ENCODE peak calls at places on chromosomes 11 and 22, in seven cellular contexts. Z, L, Q, R, D, Y and K are unnamed samples.

GRCh38 chr11:22703040-22703439 is 36.6 kb downstream of the GAS2 start:
- DNase-seq in Y (no peak), Q (no peak), R (no peak), D (no peak), L (peak; percentile 88), Z (peak; percentile 76), K (peak; percentile 36)

GRCh38 chr11:94120946-94121345 is 7.7 kb upstream of the PANX1 start:
- DNase-seq in Z (peak; percentile 96), Q (no peak), Y (no peak), L (peak; percentile 90), D (no peak), R (no peak), K (no peak)

GRCh38 chr11:101686514-101686913 is 102.7 kb upstream of the TRPC6 start:
- DNase-seq in L (peak; percentile 90), D (no peak), Y (no peak), Q (no peak), R (no peak), Z (peak; percentile 98), K (no peak)

GRCh38 chr11:32829680-32830412 is at the start of gene PRRG4:
- DNase-seq in R (peak; percentile 41), D (peak; percentile 94), Y (peak; percentile 87), L (peak; percentile 53), Z (peak; percentile 81), Q (no peak), K (peak; percentile 84)

GRCh38 chr11:83819936-83820549 is 533.9 kb upstream of the CCDC90B start:
- DNase-seq in L (peak; percentile 62), D (no peak), Y (no peak), R (no peak), Z (peak; percentile 80), Q (no peak), K (no peak)

GRCh38 chr11:68750197-68750987 is 928 bp downstream of the TESMIN start:
- DNase-seq in Q (peak; percentile 68), Y (peak; percentile 85), R (no peak), Z (no peak), D (peak; percentile 86), L (no peak), K (no peak)

GRCh38 chr11:6437993-6438392 is 2.8 kb downstream of the HPX start:
- DNase-seq in Q (no peak), R (no peak), Z (no peak), L (no peak), Y (no peak), D (no peak), K (no peak)

GRCh38 chr11:30016588-30017363 is at the start of gene KCNA4:
- DNase-seq in Y (peak; percentile 85), Z (no peak), Q (no peak), R (no peak), D (peak; percentile 56), L (peak; percentile 1), K (no peak)

GRCh38 chr11:32436751-32437405 is 1.5 kb upstream of the WT1 start:
- DNase-seq in R (no peak), Q (no peak), D (no peak), Z (no peak), Y (peak; percentile 75), L (no peak), K (no peak)

GRCh38 chr11:87851234-87851633 is 324.0 kb downstream of the RAB38 start:
- DNase-seq in L (peak; percentile 69), R (no peak), Q (no peak), D (no peak), Y (no peak), Z (peak; percentile 86), K (no peak)

GRCh38 chr22:28237092-28237491 is 318.0 kb upstream of the PITPNB start:
- DNase-seq in Q (no peak), D (no peak), R (no peak), L (no peak), Z (no peak), Y (no peak), K (no peak)

GRCh38 chr11:118679483-118679882 is at the start of gene TREH:
- DNase-seq in Y (no peak), R (no peak), D (no peak), L (no peak), Z (no peak), Q (no peak), K (peak; percentile 91)

GRCh38 chr11:75350743-75351540 is 519 bp downstream of the ARRB1 start:
- DNase-seq in D (peak; percentile 88), L (peak; percentile 49), Q (no peak), R (peak; percentile 57), Z (peak; percentile 33), Y (peak; percentile 87), K (peak; percentile 72)

GRCh38 chr11:74702383-74703007 is 28.7 kb downstream of the CHRDL2 start:
- DNase-seq in Z (peak; percentile 84), Q (peak; percentile 49), R (peak; percentile 71), L (peak; percentile 51), D (no peak), Y (peak; percentile 93), K (peak; percentile 66)

GRCh38 chr11:127567237-127567932 is 566.8 kb upstream of the KIRREL3 start:
- DNase-seq in Y (peak; percentile 47), Z (no peak), R (no peak), D (no peak), L (no peak), Q (no peak), K (no peak)

GRCh38 chr22:37544955-37545702 is 15.2 kb upstream of the CDC42EP1 start:
- DNase-seq in L (peak; percentile 44), D (peak; percentile 85), Z (peak; percentile 78), Q (peak; percentile 61), R (peak; percentile 34), Y (peak; percentile 98), K (peak; percentile 94)

GRCh38 chr22:50490531-50491308 is 4.1 kb downstream of the MIOX start:
- DNase-seq in L (no peak), Z (no peak), Q (no peak), R (no peak), Y (peak; percentile 20), D (peak; percentile 69), K (no peak)

GRCh38 chr22:38284042-38284402 is 11.2 kb upstream of the TMEM184B start:
- DNase-seq in Z (no peak), L (peak; percentile 95), Y (no peak), Q (no peak), D (no peak), R (no peak), K (no peak)

GRCh38 chr11:119759324-119759723 is 30.3 kb upstream of the NECTIN1 start:
- DNase-seq in Y (peak; percentile 69), L (peak; percentile 85), Z (peak; percentile 65), R (no peak), Q (no peak), D (no peak), K (no peak)

GRCh38 chr11:73295259-73295995 is 12.6 kb upstream of the ARHGEF17 start:
- DNase-seq in Z (peak; percentile 94), L (peak; percentile 66), Y (peak; percentile 97), D (peak; percentile 73), R (peak; percentile 81), Q (no peak), K (peak; percentile 78)

GRCh38 chr22:39175127-39176066 is 22.9 kb upstream of the CBX7 start:
- DNase-seq in Q (no peak), Z (peak; percentile 2), R (no peak), D (peak; percentile 86), Y (peak; percentile 86), L (no peak), K (peak; percentile 17)

GRCh38 chr22:19040581-19041402 is 81.4 kb downstream of the DGCR2 start:
- DNase-seq in Y (peak; percentile 27), Z (no peak), Q (no peak), R (no peak), L (no peak), D (peak; percentile 72), K (no peak)
- H3K9ac ChIP-seq in Y (no peak overlapping the region), Z (no peak overlapping the region), Q (no peak overlapping the region), R (no peak overlapping the region), L (no peak overlapping the region), D (no peak overlapping the region), K (no peak overlapping the region)

GRCh38 chr11:121536116-121536515 is 83.3 kb upstream of the SORL1-AS1 start:
- DNase-seq in Q (no peak), Y (no peak), Z (no peak), L (no peak), R (no peak), D (no peak), K (no peak)
- TF ChIP-seq CTCF in Q (peak; percentile 21), Y (no peak), Z (no peak), L (no peak), R (no peak), D (no peak), K (no peak)

DNA sequence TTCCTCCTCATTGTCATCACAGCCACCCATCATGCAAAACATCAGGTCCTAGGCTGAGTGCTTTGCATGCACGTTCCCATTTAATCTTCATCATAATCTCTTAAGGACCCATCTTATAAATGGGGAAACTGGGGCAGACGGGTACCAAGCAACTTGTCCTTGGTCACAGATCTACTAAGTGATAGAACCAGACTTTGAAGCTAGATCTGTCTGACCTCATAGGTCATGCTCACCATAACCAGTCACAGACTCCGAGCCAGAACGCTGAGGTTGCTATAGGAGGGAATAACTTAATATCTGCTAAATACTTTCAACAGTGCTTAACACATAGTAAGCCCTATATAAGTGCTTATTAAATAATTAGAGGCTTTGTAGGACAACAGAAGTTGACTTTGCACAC is 37.7 kb downstream of the POU2AF3 start:
- DNase-seq in D (no peak), R (no peak), L (no peak), Q (no peak), Y (no peak), Z (no peak), K (no peak)
- H3K9ac ChIP-seq in D (no peak overlapping the region), R (no peak overlapping the region), L (no peak overlapping the region), Q (no peak overlapping the region), Y (no peak overlapping the region), Z (no peak overlapping the region), K (no peak overlapping the region)

GRCh38 chr11:66051371-66051765 is 796 bp upstream of the SF3B2 start:
- DNase-seq in Z (no peak), L (no peak), Y (no peak), R (no peak), Q (no peak), D (no peak), K (no peak)

GRCh38 chr11:66051766-66052663 is at the start of gene SF3B2:
- DNase-seq in R (peak; percentile 98), Y (peak; percentile 99), D (peak; percentile 100), L (peak; percentile 99), Z (peak; percentile 99), Q (peak; percentile 96), K (peak; percentile 98)

GRCh38 chr11:66048525-66049313 is at the start of gene GAL3ST3:
- DNase-seq in Y (peak; percentile 87), Q (no peak), L (no peak), D (peak; percentile 77), Z (no peak), R (no peak), K (no peak)

GRCh38 chr11:66052664-66052982 is 459 bp downstream of the SF3B2 start:
- DNase-seq in Z (no peak), L (no peak), Y (no peak), R (no peak), Q (no peak), D (peak; percentile 43), K (no peak)

DNA sequence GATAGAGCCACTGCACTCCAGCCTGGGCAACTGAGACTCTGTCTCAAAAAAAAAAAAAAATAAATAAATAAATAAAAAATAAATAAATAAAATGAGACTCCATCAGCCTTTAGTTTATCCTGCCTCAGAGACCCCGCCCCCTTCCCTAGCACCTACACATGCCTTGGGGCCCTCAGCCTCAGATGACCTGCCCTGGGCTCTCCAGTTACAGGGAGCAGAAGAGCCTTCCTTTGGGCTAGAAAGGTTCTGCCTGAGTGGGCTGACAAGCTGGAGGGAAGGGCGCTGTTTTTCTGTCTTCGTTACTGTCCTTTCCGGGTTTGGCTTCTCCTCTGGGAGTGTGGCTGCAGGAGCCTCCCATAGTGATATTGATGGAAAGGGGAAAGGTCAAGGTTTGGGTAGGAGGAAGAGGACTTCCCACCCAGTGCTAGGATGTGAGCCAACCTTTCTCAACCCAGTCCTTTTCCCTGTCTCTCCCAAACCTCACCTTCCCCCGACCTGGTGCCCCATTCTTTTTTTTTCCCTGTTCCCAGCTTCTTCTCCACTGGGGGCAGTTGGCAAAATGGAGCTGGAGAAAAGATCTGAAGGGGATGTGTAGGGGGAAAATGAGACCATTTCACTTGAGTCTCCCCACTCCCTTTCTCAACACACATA is 1.5 kb upstream of the SF3B2 start:
- DNase-seq in L (no peak), Y (peak; percentile 63), Q (no peak), D (no peak), Z (no peak), R (no peak), K (no peak)
- TF ChIP-seq CTCF in L (no peak), Y (peak; percentile 23), Q (peak; percentile 13), D (no peak), Z (no peak), R (no peak), K (no peak)